ENCODE peak calls at places on chromosomes 4 and X, in nine cellular contexts. O, J, I, H, K, D, F, M and S are unnamed samples.

GRCh38 chr4:169010125-169011023 is at the start of gene CBR4:
- DNase-seq in O (peak; percentile 98), J (peak; percentile 98), I (peak; percentile 99), H (peak; percentile 99), K (peak; percentile 96), D (peak; percentile 98), F (peak; percentile 99), M (peak; percentile 99), S (peak; percentile 96)

GRCh38 chrX:31580726-31581125 is 508.9 kb upstream of the FTHL17 start:
- DNase-seq in O (no peak), J (no peak), I (no peak), H (peak; percentile 52), K (no peak), D (no peak), F (no peak), M (peak; percentile 74), S (peak; percentile 21)

GRCh38 chr4:145935253-145936141 is 3.1 kb downstream of the ZNF827 start:
- DNase-seq in O (peak; percentile 65), J (no peak), I (no peak), H (no peak), K (no peak), D (no peak), F (no peak), M (peak; percentile 40), S (peak; percentile 64)

GRCh38 chr4:15976456-15977096 is 13.6 kb upstream of the FGFBP2 start:
- DNase-seq in O (no peak), J (no peak), I (no peak), H (no peak), K (no peak), D (no peak), F (no peak), M (peak; percentile 20), S (peak; percentile 42)

GRCh38 chr4:125432078-125432477 is 117.3 kb downstream of the FAT4 start:
- DNase-seq in O (no peak), J (no peak), I (no peak), H (peak; percentile 20), K (peak; percentile 1), D (no peak), F (no peak), M (peak; percentile 7), S (peak; percentile 18)

GRCh38 chr4:88481557-88481956 is 24.6 kb downstream of the HERC5 start:
- DNase-seq in O (no peak), J (no peak), I (no peak), H (no peak), K (no peak), D (no peak), F (no peak), M (no peak), S (no peak)

GRCh38 chrX:132751043-132751690 is 207.3 kb downstream of the HS6ST2 start:
- DNase-seq in O (no peak), J (no peak), I (no peak), H (no peak), K (no peak), D (no peak), F (no peak), M (no peak), S (peak; percentile 95)

GRCh38 chr4:86439293-86439692 is 79.4 kb upstream of the MAPK10 start:
- DNase-seq in O (no peak), J (no peak), I (no peak), H (no peak), K (no peak), D (no peak), F (no peak), M (no peak), S (no peak)

GRCh38 chr4:79700356-79700755 is 292.3 kb upstream of the GK2 start:
- DNase-seq in O (no peak), J (no peak), I (no peak), H (no peak), K (no peak), D (no peak), F (no peak), M (peak; percentile 4), S (no peak)

GRCh38 chr4:40306991-40307390 is 28.1 kb upstream of the CHRNA9 start:
- DNase-seq in O (no peak), J (no peak), I (no peak), H (no peak), K (no peak), D (no peak), F (no peak), M (no peak), S (no peak)
- H3K27ac ChIP-seq in O (peak overlapping the region; percentile 30), J (no peak overlapping the region), I (no peak overlapping the region), H (no peak overlapping the region), K (no peak overlapping the region), D (no peak overlapping the region), F (no peak overlapping the region), M (no peak overlapping the region), S (no peak overlapping the region)

GRCh38 chr4:98516042-98516440 is 142.4 kb downstream of the TSPAN5 start:
- DNase-seq in O (no peak), J (no peak), I (no peak), H (peak; percentile 90), K (peak; percentile 31), D (no peak), F (no peak), M (peak; percentile 93), S (peak; percentile 69)
- H3K4me1 ChIP-seq in O (no peaks in the 10 kb centered on the region), J (no peaks in the 10 kb centered on the region), I (no peaks in the 10 kb centered on the region), H (peaks cover 46% of the 10 kb centered on the region), K (peaks cover 48% of the 10 kb centered on the region), D (no peaks in the 10 kb centered on the region), F (peaks cover 4% of the 10 kb centered on the region), M (peaks cover 61% of the 10 kb centered on the region), S (peaks cover 27% of the 10 kb centered on the region)

GRCh38 chr4:48841045-48841827 is 10.3 kb downstream of the OCIAD1 start:
- DNase-seq in O (no peak), J (no peak), I (no peak), H (no peak), K (no peak), D (no peak), F (no peak), M (no peak), S (no peak)
- H3K36me3 ChIP-seq in O (no peaks in the 10 kb centered on the region), J (no peaks in the 10 kb centered on the region), I (peaks cover 61% of the 10 kb centered on the region), H (peaks cover 21% of the 10 kb centered on the region), K (peaks cover 41% of the 10 kb centered on the region), D (no peaks in the 10 kb centered on the region), F (peaks cover 56% of the 10 kb centered on the region), M (peaks cover 56% of the 10 kb centered on the region), S (peaks cover 84% of the 10 kb centered on the region)

DNA sequence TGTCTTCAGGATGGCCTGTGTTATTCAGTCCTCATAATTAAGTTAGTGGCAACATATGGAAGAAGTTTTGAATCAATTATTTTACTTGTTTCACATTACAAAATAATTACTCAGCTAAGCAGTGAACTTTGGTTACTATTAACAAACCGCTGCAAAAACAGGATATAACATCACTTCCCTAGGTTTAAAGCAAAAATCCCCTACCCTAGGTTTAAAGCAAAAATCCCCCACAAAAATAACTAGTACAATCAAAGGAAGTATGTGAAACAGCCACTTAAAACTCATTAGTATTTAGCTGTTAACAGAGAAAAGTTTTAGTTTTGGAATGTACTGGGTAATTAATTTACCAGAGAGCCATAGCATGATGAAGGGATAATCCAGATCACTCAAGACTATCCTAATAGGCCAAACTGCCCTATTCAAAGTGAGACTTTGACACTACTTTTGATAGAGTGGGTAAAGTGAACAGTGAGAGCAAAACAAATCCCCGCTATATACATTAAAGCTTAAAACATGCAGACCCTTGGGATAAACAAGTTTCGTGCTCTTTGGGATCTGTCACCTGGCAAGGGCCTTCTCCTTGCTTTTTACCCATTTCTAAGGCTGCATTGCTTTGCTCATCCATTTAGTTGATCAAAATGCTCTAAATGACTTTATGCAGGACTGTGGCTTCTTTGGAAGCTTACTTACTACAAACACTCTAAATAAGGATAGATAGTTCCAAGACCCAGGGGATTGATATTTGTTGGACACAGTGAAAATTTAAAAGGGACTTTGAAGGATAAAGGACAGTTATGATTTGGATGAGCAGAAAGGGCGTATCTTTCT is 36.4 kb upstream of the GPR174 start:
- DNase-seq in O (no peak), J (no peak), I (no peak), H (no peak), K (no peak), D (no peak), F (no peak), M (no peak), S (no peak)
- H3K27ac ChIP-seq in O (no peak overlapping the region), J (no peak overlapping the region), I (no peak overlapping the region), H (no peak overlapping the region), K (no peak overlapping the region), D (no peak overlapping the region), F (no peak overlapping the region), M (no peak overlapping the region), S (no peak overlapping the region)

DNA sequence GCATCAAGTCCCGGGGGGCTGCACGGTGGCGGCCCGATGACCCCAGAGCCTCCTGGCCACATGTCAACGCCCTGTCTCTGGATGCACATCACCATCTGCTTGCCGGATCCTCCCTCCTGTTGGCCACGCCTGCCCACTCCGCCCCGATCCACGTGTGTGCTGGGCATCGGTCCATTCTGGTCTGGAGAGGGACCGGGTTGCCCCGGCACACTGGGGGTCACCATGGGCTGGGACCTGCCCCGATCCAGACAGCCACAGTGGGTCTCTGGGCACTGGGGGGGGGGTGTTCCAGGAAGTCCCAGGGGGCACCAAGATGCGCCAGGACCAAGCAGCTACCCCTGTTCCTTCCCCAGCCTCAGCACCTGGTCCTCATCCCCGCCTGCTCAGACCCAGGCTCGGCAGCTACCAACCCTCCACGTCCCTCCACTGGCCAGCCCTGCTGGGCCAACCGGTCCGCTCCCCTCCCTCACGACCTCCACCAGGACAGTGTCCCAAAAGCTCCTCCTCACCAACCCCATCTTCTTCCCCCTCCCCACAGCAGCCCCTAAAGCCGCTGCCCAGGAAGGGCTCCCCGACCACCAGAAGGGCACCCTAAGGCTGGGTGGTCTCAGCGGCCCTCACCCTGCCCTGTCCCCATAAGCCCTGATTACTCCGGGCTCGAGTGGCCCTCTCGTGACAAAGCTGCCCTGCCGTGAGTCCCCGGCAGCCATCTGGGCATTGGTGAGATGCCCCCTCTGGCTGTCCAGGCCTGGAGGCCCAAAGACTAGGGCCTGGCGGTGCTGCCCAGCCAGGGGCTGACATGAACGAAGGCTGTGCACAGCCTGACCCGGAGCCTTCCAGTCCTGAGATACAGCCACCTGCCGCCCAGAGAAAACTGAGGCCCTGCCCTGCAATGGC is 4.6 kb downstream of the CTBP1 start:
- DNase-seq in O (no peak), J (peak; percentile 58), I (peak; percentile 16), H (no peak), K (no peak), D (peak; percentile 82), F (peak; percentile 68), M (peak; percentile 28), S (peak; percentile 3)
- H3K4me1 ChIP-seq in O (peaks cover 30% of the 10 kb centered on the region), J (peaks cover 57% of the 10 kb centered on the region), I (peaks cover 62% of the 10 kb centered on the region), H (peaks cover 16% of the 10 kb centered on the region), K (peaks cover 9% of the 10 kb centered on the region), D (peaks cover 47% of the 10 kb centered on the region), F (peaks cover 62% of the 10 kb centered on the region), M (peaks cover 13% of the 10 kb centered on the region), S (peaks cover 4% of the 10 kb centered on the region)